ENCODE peak calls at places on chromosomes 13 and 19, in six cellular contexts. X is GM23248; T is MM.1S; L is CD4-positive, alpha-beta T cell; E is aorta; B is cardiac muscle cell. Z is an unnamed sample.

GRCh38 chr13:97224544-97225324 is 2.6 kb downstream of the MBNL2 start:
- DNase-seq in T (peak; percentile 53), B (peak; percentile 66), X (peak; percentile 65), L (no peak), E (no peak), Z (no peak)

GRCh38 chr19:4581381-4582111 is 22.1 kb upstream of the SEMA6B start:
- DNase-seq in B (peak; percentile 58), L (no peak), X (no peak), E (no peak), T (no peak), Z (peak; percentile 38)

GRCh38 chr19:38047641-38048040 is 140.6 kb downstream of the SIPA1L3 start:
- DNase-seq in E (no peak), L (no peak), T (no peak), B (no peak), X (no peak), Z (no peak)

GRCh38 chr19:43934985-43935708 is at the start of gene ZNF45:
- DNase-seq in B (peak; percentile 94), L (peak; percentile 79), E (peak; percentile 93), X (peak; percentile 97), T (peak; percentile 88), Z (peak; percentile 92)

GRCh38 chr19:12611361-12611699 is 610 bp downstream of the ZNF791 start:
- DNase-seq in T (no peak), X (peak; percentile 95), L (no peak), E (peak; percentile 83), B (peak; percentile 79), Z (no peak)

GRCh38 chr13:94263038-94263437 is 216.4 kb downstream of the DCT start:
- DNase-seq in L (no peak), E (no peak), T (no peak), X (no peak), B (no peak), Z (no peak)

GRCh38 chr13:27607125-27607524 is 13.2 kb downstream of the LNX2 start:
- DNase-seq in E (no peak), L (no peak), T (no peak), X (peak; percentile 69), B (peak; percentile 83), Z (no peak)

GRCh38 chr19:4208385-4209094 is 20.8 kb upstream of the EBI3 start:
- DNase-seq in E (no peak), X (peak; percentile 48), T (peak; percentile 30), B (peak; percentile 20), L (no peak), Z (peak; percentile 53)

GRCh38 chr13:76016799-76017198 is 380.7 kb downstream of the LMO7 start:
- DNase-seq in B (peak; percentile 40), L (no peak), E (no peak), X (peak; percentile 42), T (peak; percentile 35), Z (peak; percentile 11)

GRCh38 chr19:35466259-35466658 is 18.2 kb downstream of the FFAR2 start:
- DNase-seq in X (no peak), L (no peak), B (no peak), E (no peak), T (no peak), Z (no peak)

GRCh38 chr19:50536662-50537305 is 23.1 kb upstream of the ASPDH start:
- DNase-seq in E (no peak), B (no peak), X (no peak), L (no peak), T (no peak), Z (no peak)

GRCh38 chr19:35048911-35049411 is 7.4 kb downstream of the HPN start:
- DNase-seq in B (no peak), L (no peak), T (no peak), E (no peak), X (no peak), Z (no peak)

GRCh38 chr13:44523176-44524017 is 52.7 kb downstream of the TSC22D1 start:
- DNase-seq in X (peak; percentile 67), B (peak; percentile 63), L (no peak), T (peak; percentile 36), E (no peak), Z (no peak)

GRCh38 chr13:50069255-50069654 is 54.0 kb downstream of the KCNRG start:
- DNase-seq in B (peak; percentile 55), T (no peak), L (no peak), X (peak; percentile 50), E (no peak), Z (no peak)

GRCh38 chr19:51123381-51124186 is 1.1 kb upstream of the SIGLEC9 start:
- DNase-seq in T (no peak), B (no peak), L (peak; percentile 46), X (no peak), E (peak; percentile 61), Z (peak; percentile 39)

GRCh38 chr13:54599413-54599812 is 1570.8 kb downstream of the OLFM4 start:
- DNase-seq in T (no peak), B (no peak), E (no peak), L (no peak), X (no peak), Z (no peak)

GRCh38 chr13:99665716-99666115 is 164.4 kb downstream of the TM9SF2 start:
- DNase-seq in X (no peak), E (no peak), L (no peak), B (no peak), T (no peak), Z (no peak)

GRCh38 chr19:5823579-5824281 is 15.8 kb downstream of the FUT6 start:
- DNase-seq in E (no peak), X (no peak), T (no peak), B (no peak), L (no peak), Z (no peak)

GRCh38 chr13:23615677-23616076 is 45.5 kb downstream of the TNFRSF19 start:
- DNase-seq in E (no peak), X (no peak), T (no peak), L (no peak), B (no peak), Z (no peak)

GRCh38 chr13:39451860-39452301 is 151.1 kb downstream of the LHFPL6 start:
- DNase-seq in L (no peak), T (no peak), B (peak; percentile 90), X (no peak), E (no peak), Z (peak; percentile 91)

GRCh38 chr13:39450176-39450575 is 152.8 kb downstream of the LHFPL6 start:
- DNase-seq in T (no peak), E (no peak), B (no peak), L (no peak), X (no peak), Z (no peak)

GRCh38 chr13:39452412-39452811 is 150.6 kb downstream of the LHFPL6 start:
- DNase-seq in T (no peak), B (peak; percentile 33), L (no peak), X (peak; percentile 40), E (no peak), Z (no peak)

GRCh38 chr13:39451301-39451700 is 151.7 kb downstream of the LHFPL6 start:
- DNase-seq in T (no peak), X (peak; percentile 38), B (peak; percentile 71), E (no peak), L (no peak), Z (peak; percentile 7)

DNA sequence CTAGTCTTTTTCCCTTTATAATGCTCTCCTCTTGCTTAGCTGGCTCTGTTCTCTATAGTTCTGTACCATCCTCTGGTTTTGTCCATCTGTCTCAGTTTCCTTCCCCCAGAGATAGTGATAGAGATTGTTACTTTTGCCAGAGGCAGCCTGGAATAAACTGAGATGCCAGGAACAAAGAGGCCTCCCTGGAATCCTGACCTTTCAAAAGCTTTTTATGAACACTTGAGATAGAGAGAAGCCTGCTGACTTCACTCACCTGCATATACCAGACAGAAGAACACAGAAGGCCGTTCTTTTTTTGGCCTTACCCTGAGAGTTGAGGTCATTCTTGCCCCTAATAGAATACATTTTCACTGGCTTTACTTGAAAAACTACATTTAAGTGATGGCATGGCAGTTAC is 150.2 kb downstream of the LHFPL6 start:
- DNase-seq in E (no peak), X (no peak), T (no peak), L (no peak), B (no peak), Z (no peak)
- H3K27ac ChIP-seq in E (no peak overlapping the region), X (no peak overlapping the region), T (no peak overlapping the region), L (no peak overlapping the region), B (peak overlapping the region; percentile 89), Z (no peak overlapping the region)

GRCh38 chr13:79392882-79393563 is 13.0 kb downstream of the RBM26 start:
- DNase-seq in B (peak; percentile 50), E (no peak), T (no peak), L (no peak), X (peak; percentile 81), Z (no peak)
- H3K27ac ChIP-seq in B (peak overlapping the region; percentile 56), E (no peak overlapping the region), T (no peak overlapping the region), L (peak overlapping the region; percentile 63), X (no peak overlapping the region), Z (peak overlapping the region; percentile 67)

GRCh38 chr13:114268344-114269280 is 12.8 kb upstream of the UPF3A start:
- DNase-seq in X (no peak), L (no peak), E (no peak), B (no peak), T (no peak), Z (no peak)

GRCh38 chr13:114266241-114266640 is 15.2 kb upstream of the UPF3A start:
- DNase-seq in T (peak; percentile 55), L (no peak), E (no peak), B (no peak), X (no peak), Z (no peak)

GRCh38 chr13:114261328-114261965 is 20.0 kb upstream of the UPF3A start:
- DNase-seq in L (no peak), T (no peak), B (no peak), X (no peak), E (no peak), Z (no peak)

GRCh38 chr13:114263590-114263989 is 17.8 kb upstream of the UPF3A start:
- DNase-seq in L (no peak), E (no peak), B (no peak), X (no peak), T (peak; percentile 91), Z (peak; percentile 48)

DNA sequence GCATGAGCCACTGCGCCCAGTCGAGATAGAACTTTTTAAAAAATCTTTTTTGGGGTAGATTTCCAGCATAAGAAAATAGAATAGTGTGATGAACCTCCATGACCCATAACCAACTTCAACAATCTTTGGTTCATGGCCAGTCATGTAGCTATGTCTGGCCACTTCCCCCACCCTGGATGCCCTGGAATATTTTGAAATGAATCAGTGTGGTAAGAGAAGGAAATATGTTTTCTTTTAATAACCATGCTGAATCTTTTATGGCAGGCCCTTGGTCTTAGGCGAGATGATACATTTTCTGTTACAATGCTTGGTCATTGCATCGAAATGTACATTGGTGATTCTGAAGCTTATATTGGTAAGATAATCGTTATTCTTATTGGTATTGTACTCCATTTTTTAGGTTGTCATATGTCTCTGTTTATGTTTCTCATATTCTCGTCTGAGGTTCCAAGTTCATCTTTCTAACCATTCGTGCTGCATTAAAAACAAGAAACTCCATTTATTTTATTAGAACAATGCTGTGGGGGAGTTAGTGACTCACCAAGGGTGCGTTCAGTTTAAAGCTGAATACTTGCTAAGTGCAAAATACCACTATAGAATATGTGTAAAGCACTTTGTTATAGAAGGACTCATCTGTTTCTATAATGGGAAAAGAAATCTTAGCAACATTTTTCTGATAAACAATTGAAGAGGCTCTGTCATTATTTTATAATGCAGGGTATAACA is 16.4 kb upstream of the UPF3A start:
- DNase-seq in L (no peak), X (peak; percentile 81), E (no peak), T (no peak), B (no peak), Z (no peak)
- H3K27ac ChIP-seq in L (no peak overlapping the region), X (peak overlapping the region; percentile 66), E (no peak overlapping the region), T (no peak overlapping the region), B (no peak overlapping the region), Z (no peak overlapping the region)

DNA sequence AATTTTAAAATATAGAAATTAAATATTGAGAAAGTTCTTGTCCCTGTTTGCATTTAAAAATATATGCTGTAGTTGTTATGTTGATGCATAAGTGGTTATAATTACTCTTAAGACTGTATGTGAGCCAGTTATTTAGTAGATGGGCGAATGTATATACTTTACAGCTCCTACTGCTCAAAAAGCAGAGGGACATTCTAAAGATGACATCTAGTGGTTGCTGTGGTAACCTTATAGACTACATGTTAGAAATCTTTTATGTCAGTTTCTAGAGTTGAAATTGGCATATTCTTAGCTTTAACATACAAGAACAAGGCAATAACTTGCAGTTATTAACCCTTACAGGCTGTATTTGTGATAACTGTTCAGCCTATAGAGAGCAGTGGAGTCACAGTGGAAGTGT is 160.5 kb downstream of the OLFM4 start:
- DNase-seq in T (no peak), E (no peak), X (no peak), L (no peak), B (no peak), Z (no peak)
- H3K27ac ChIP-seq in T (no peak overlapping the region), E (no peak overlapping the region), X (no peak overlapping the region), L (no peak overlapping the region), B (no peak overlapping the region), Z (no peak overlapping the region)

Z was measured in OCI-LY7.